ENCODE peak calls at places on chromosomes 3 and 15, in nine cellular contexts. C is brain microvascular endothelial cell, R is neuronal stem cell, T is left ventricle myocardium inferior, U is tibial nerve, X is WERI-Rb-1, M is A549, G is fibroblast of lung, B is caudate nucleus. F is an unnamed sample.

GRCh38 chr15:45474799-45475198 is 47.8 kb downstream of the SLC30A4 start:
- DNase-seq in C (no peak), R (no peak), T (no peak), U (no peak), X (no peak), M (no peak), G (no peak), B (no peak), F (no peak)

GRCh38 chr3:137767146-137768020 is 3.3 kb downstream of the SOX14 start:
- DNase-seq in C (no peak), R (no peak), T (no peak), U (no peak), X (peak), M (no peak), G (no peak), B (no peak), F (no peak)

GRCh38 chr15:60582370-60583036 is 103.6 kb upstream of the ICE2 start:
- DNase-seq in C (peak), R (no peak), T (no peak), U (no peak), X (no peak), M (no peak), G (no peak), B (no peak), F (no peak)

GRCh38 chr3:152272771-152273242 is 4.1 kb downstream of the MBNL1 start:
- DNase-seq in C (peak), R (no peak), T (no peak), U (no peak), X (no peak), M (no peak), G (peak), B (no peak), F (no peak)

GRCh38 chr3:78507196-78507984 is 1260.4 kb downstream of the ROBO1 start:
- DNase-seq in C (no peak), R (no peak), T (no peak), U (no peak), X (no peak), M (no peak), G (peak), B (no peak), F (no peak)

GRCh38 chr3:42698911-42699230 is 3.7 kb downstream of the HHATL start:
- DNase-seq in C (no peak), R (no peak), T (no peak), U (no peak), X (no peak), M (no peak), G (no peak), B (no peak), F (no peak)

GRCh38 chr3:63847718-63848450 is 15.7 kb downstream of the THOC7 start:
- DNase-seq in C (no peak), R (no peak), T (no peak), U (no peak), X (no peak), M (no peak), G (no peak), B (no peak), F (no peak)

GRCh38 chr15:52331490-52332240 is 36.1 kb upstream of the MYO5C start:
- DNase-seq in C (peak), R (no peak), T (no peak), U (no peak), X (peak), M (peak), G (peak), B (no peak), F (no peak)

GRCh38 chr3:50479523-50479922 is 23.9 kb downstream of the CACNA2D2 start:
- DNase-seq in C (no peak), R (no peak), T (no peak), U (no peak), X (peak), M (no peak), G (no peak), B (no peak), F (no peak)

GRCh38 chr3:38717603-38718240 is 68.2 kb upstream of the SCN5A start:
- DNase-seq in C (no peak), R (no peak), T (peak), U (no peak), X (no peak), M (no peak), G (no peak), B (no peak), F (peak)

GRCh38 chr15:79923068-79923514 is 26.3 kb upstream of the MTHFS start:
- DNase-seq in C (peak), R (peak), T (peak), U (peak), X (peak), M (peak), G (peak), B (no peak), F (peak)

GRCh38 chr3:18559323-18559972 is 134.3 kb upstream of the SATB1 start:
- DNase-seq in C (peak), R (peak), T (no peak), U (no peak), X (peak), M (peak), G (peak), B (no peak), F (peak)

GRCh38 chr3:119013951-119014350 is 20.7 kb downstream of the IGSF11 start:
- DNase-seq in C (no peak), R (no peak), T (no peak), U (no peak), X (no peak), M (no peak), G (no peak), B (peak), F (no peak)

GRCh38 chr3:99843590-99844260 is 26.1 kb downstream of the CMSS1 start:
- DNase-seq in C (no peak), R (no peak), T (no peak), U (no peak), X (peak), M (no peak), G (peak), B (no peak), F (no peak)
- H3K27ac ChIP-seq in C (peak), R (no peak), T (peak), U (no peak), X (peak), M (peak), G (peak), B (no peak), F (peak)

DNA sequence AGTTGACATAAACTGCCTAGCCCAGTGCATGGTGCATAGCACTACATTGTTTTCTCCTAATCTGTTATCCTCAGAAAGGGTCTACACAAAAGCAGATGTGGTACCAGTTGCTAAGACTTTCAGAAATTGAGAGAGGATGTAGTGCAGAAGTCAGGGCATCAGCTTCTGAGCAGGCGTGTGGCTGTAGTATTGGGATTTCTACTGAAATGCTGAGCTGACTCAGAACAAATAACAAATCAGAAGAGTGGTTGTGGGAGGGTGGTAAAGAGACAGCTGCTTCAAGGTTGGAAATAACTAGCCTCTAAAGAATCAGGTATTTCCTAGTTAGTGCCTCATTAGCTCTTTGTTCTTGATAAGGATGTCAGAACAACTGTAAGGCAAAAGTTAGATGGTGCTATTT is 161.3 kb downstream of the AKAP13 start:
- DNase-seq in C (no peak), R (no peak), T (no peak), U (no peak), X (no peak), M (no peak), G (peak), B (no peak), F (no peak)
- H3K27ac ChIP-seq in C (no peak), R (no peak), T (peak), U (no peak), X (no peak), M (no peak), G (no peak), B (no peak), F (no peak)

GRCh38 chr3:77345009-77345408 is 305.1 kb downstream of the ROBO2 start:
- DNase-seq in C (no peak), R (no peak), T (no peak), U (no peak), X (no peak), M (no peak), G (no peak), B (no peak), F (no peak)
- H3K27ac ChIP-seq in C (no peak), R (no peak), T (no peak), U (no peak), X (no peak), M (no peak), G (no peak), B (no peak), F (no peak)

GRCh38 chr3:12288466-12289129 is at the start of gene PPARG:
- DNase-seq in C (no peak), R (peak), T (peak), U (peak), X (peak), M (peak), G (peak), B (no peak), F (peak)
- H3K27ac ChIP-seq in C (no peak), R (no peak), T (peak), U (peak), X (no peak), M (peak), G (peak), B (no peak), F (peak)

F was measured in heart right ventricle.